ENCODE peak calls at places on chromosomes 4 and X, in eight cellular contexts. X is stimulated activated naive CD8-positive, alpha-beta T cell treated with anti-CD3 and anti-CD28 coated beads, Interleukin-15, Interleukin-2, amounts not matched to agents 100 U/mL and 50 U/mL, for 24 hours; W is activated CD4-positive, alpha-beta T cell treated with anti-CD3 and anti-CD28 coated beads for 36 hours; S is midbrain; F is endothelial cell; P is NCI-H2029 treated with DMSO at 0.1 percent for 48 hours; V is mesendoderm; M is activated T-cell treated with anti-CD3 and anti-CD28 coated beads for 48 hours. A is an unnamed sample.

GRCh38 chrX:106774981-106775380 is 27.5 kb upstream of the TBC1D8B start:
- DNase-seq in M (no peak), F (no peak), X (no peak), S (no peak), W (no peak), V (no peak), P (no peak), A (no peak)

GRCh38 chr4:6938237-6938636 is 28.6 kb downstream of the TBC1D14 start:
- DNase-seq in M (no peak), V (no peak), S (peak; percentile 13), F (peak; percentile 35), W (no peak), X (no peak), P (no peak), A (no peak)

GRCh38 chr4:15779336-15779735 is 1.2 kb downstream of the CD38 start:
- DNase-seq in M (no peak), X (no peak), V (peak; percentile 71), W (no peak), P (no peak), F (peak; percentile 30), S (peak; percentile 62), A (peak; percentile 9)

GRCh38 chr4:82758701-82759685 is 39.6 kb downstream of the SCD5 start:
- DNase-seq in M (no peak), S (peak; percentile 51), X (no peak), P (no peak), W (no peak), V (no peak), F (no peak), A (no peak)

GRCh38 chr4:19005211-19005610 is 983.7 kb upstream of the LCORL start:
- DNase-seq in W (no peak), S (no peak), X (no peak), P (no peak), M (no peak), V (peak; percentile 85), F (no peak), A (no peak)

GRCh38 chr4:137390707-137391106 is 141.6 kb downstream of the PCDH18 start:
- DNase-seq in S (no peak), M (no peak), P (no peak), W (no peak), X (no peak), F (no peak), V (no peak), A (no peak)

GRCh38 chr4:108171541-108172230 is 3.0 kb upstream of the LEF1 start:
- DNase-seq in X (peak; percentile 72), P (no peak), S (no peak), V (peak; percentile 57), W (peak; percentile 76), M (peak; percentile 48), F (peak; percentile 45), A (no peak)

GRCh38 chr4:110840221-110840654 is 217.4 kb upstream of the PITX2 start:
- DNase-seq in F (no peak), W (no peak), X (no peak), M (no peak), V (no peak), S (no peak), P (no peak), A (no peak)

GRCh38 chr4:7295917-7296660 is 103.8 kb downstream of the SORCS2 start:
- DNase-seq in V (no peak), P (no peak), M (peak; percentile 2), X (peak; percentile 27), F (peak; percentile 40), S (peak; percentile 59), W (peak; percentile 31), A (no peak)

GRCh38 chr4:126354784-126355183 is 1040.0 kb downstream of the FAT4 start:
- DNase-seq in P (no peak), F (no peak), V (no peak), W (no peak), M (no peak), S (no peak), X (no peak), A (no peak)

GRCh38 chrX:18997916-18998315 is 14.0 kb upstream of the PHKA2 start:
- DNase-seq in V (peak; percentile 33), S (no peak), W (no peak), P (no peak), F (no peak), M (no peak), X (no peak), A (no peak)

GRCh38 chr4:39312821-39313220 is 53.3 kb downstream of the RFC1 start:
- DNase-seq in W (no peak), S (no peak), F (no peak), V (no peak), P (no peak), M (no peak), X (no peak), A (peak; percentile 61)

GRCh38 chr4:64195582-64195981 is 213.7 kb downstream of the TECRL start:
- DNase-seq in V (no peak), S (no peak), F (no peak), M (no peak), P (no peak), X (no peak), W (no peak), A (no peak)

GRCh38 chrX:29143756-29144155 is 556.5 kb downstream of the IL1RAPL1 start:
- DNase-seq in F (no peak), M (no peak), V (no peak), S (no peak), W (no peak), P (no peak), X (no peak), A (no peak)

GRCh38 chr4:150098214-150098613 is 20.0 kb downstream of the DCLK2 start:
- DNase-seq in X (no peak), F (no peak), P (no peak), W (no peak), V (no peak), S (no peak), M (no peak), A (no peak)

GRCh38 chr4:52059372-52059771 is 8.3 kb downstream of the SPATA18 start:
- DNase-seq in W (no peak), X (no peak), V (no peak), F (no peak), P (no peak), S (peak; percentile 32), M (no peak), A (no peak)

GRCh38 chr4:88697113-88697512 is 516 bp downstream of the NAP1L5 start:
- DNase-seq in S (peak; percentile 16), V (no peak), F (no peak), X (peak; percentile 17), M (no peak), W (peak; percentile 33), P (no peak), A (peak; percentile 47)

GRCh38 chr4:58766763-58767162 is 1656.6 kb upstream of the IGFBP7 start:
- DNase-seq in W (no peak), P (no peak), V (no peak), M (no peak), X (no peak), S (no peak), F (no peak), A (no peak)

GRCh38 chr4:165440415-165440882 is 61.6 kb downstream of the CPE start:
- DNase-seq in X (no peak), S (no peak), W (no peak), V (peak; percentile 96), P (no peak), F (no peak), M (no peak), A (no peak)

GRCh38 chrX:111100191-111100590 is 4.2 kb downstream of the PAK3 start:
- DNase-seq in P (no peak), X (peak; percentile 9), S (peak; percentile 7), W (peak; percentile 25), M (no peak), F (peak; percentile 21), V (peak; percentile 60), A (no peak)

GRCh38 chrX:1658083-1658463 is 43.2 kb downstream of the ASMT start:
- DNase-seq in S (no peak), X (no peak), P (no peak), M (no peak), F (no peak), W (peak; percentile 35), V (no peak), A (no peak)

GRCh38 chrX:141945415-141945814 is 41.7 kb downstream of the MAGEC1 start:
- DNase-seq in F (no peak), S (no peak), W (no peak), V (no peak), M (no peak), X (no peak), P (no peak), A (no peak)

GRCh38 chr4:53602390-53602789 is 11.1 kb upstream of the LNX1 start:
- DNase-seq in S (no peak), F (no peak), W (no peak), X (no peak), P (no peak), V (no peak), M (no peak), A (no peak)

GRCh38 chr4:151835467-151835866 is 74.7 kb upstream of the GATB start:
- DNase-seq in M (no peak), P (no peak), F (no peak), X (no peak), V (no peak), S (no peak), W (no peak), A (no peak)

GRCh38 chr4:90127706-90128345 is 632 bp downstream of the CCSER1 start:
- DNase-seq in P (no peak), F (no peak), W (peak; percentile 16), M (peak; percentile 1), S (no peak), V (no peak), X (peak; percentile 8), A (peak; percentile 65)

GRCh38 chrX:108361316-108361715 is 76.9 kb downstream of the COL4A6 start:
- DNase-seq in P (no peak), X (no peak), F (no peak), M (no peak), S (no peak), V (no peak), W (no peak), A (no peak)

GRCh38 chr4:6229095-6229494 is 28.7 kb upstream of the JAKMIP1 start:
- DNase-seq in X (no peak), P (peak; percentile 44), S (peak; percentile 70), F (no peak), V (no peak), M (no peak), W (no peak), A (no peak)

GRCh38 chrX:70998402-70999027 is 67.6 kb upstream of the SLC7A3 start:
- DNase-seq in F (peak; percentile 15), M (no peak), S (peak; percentile 21), W (peak; percentile 20), X (peak; percentile 7), P (no peak), V (peak; percentile 62), A (no peak)

GRCh38 chrX:48468693-48469691 is 1.1 kb downstream of the SLC38A5 start:
- DNase-seq in S (no peak), V (peak; percentile 41), M (peak; percentile 30), X (peak; percentile 66), F (no peak), W (peak; percentile 61), P (no peak), A (no peak)

GRCh38 chrX:150051096-150051495 is 112.8 kb upstream of the EOLA2 start:
- DNase-seq in W (no peak), P (no peak), V (no peak), F (no peak), S (no peak), X (no peak), M (no peak), A (no peak)

GRCh38 chr4:48673537-48673936 is 106.5 kb downstream of the FRYL start:
- DNase-seq in W (no peak), S (no peak), V (peak; percentile 53), F (no peak), P (no peak), M (no peak), X (no peak), A (no peak)

GRCh38 chrX:139691493-139691842 is 16.5 kb downstream of the MCF2 start:
- DNase-seq in W (no peak), X (no peak), F (peak; percentile 9), P (no peak), S (no peak), V (peak; percentile 19), M (no peak), A (no peak)

GRCh38 chr4:7192252-7193039 is at the start of gene SORCS2:
- DNase-seq in M (peak; percentile 64), V (peak; percentile 70), W (peak; percentile 74), P (peak; percentile 8), F (peak; percentile 85), X (peak; percentile 64), S (peak; percentile 74), A (peak; percentile 82)

GRCh38 chrX:96361844-96362243 is 322.8 kb upstream of the DIAPH2 start:
- DNase-seq in M (no peak), S (no peak), P (no peak), V (no peak), X (no peak), F (no peak), W (no peak), A (no peak)